ENCODE peak calls at places on chromosome X, in five cellular contexts. H is esophagus muscularis mucosa, X is right lobe of liver, P is PC-9, V is pancreas. O is an unnamed sample.
A peak's percentile ranks its signal among the peaks of the same experiment; 100 is the strongest.

GRCh38 chrX:67614414-67614813 is 70.6 kb downstream of the AR start:
- DNase-seq in H (no peak), X (no peak), P (no peak), V (no peak), O (peak; percentile 91)

GRCh38 chrX:85994787-85995186 is 52.6 kb downstream of the CHM start:
- DNase-seq in H (no peak), X (no peak), P (no peak), V (no peak), O (no peak)

GRCh38 chrX:106481341-106481740 is 130.4 kb upstream of the RADX start:
- DNase-seq in H (no peak), X (no peak), P (peak; percentile 20), V (peak; percentile 62), O (peak; percentile 65)

GRCh38 chrX:68999351-68999750 is 165.9 kb downstream of the PJA1 start:
- DNase-seq in H (peak; percentile 47), X (no peak), P (peak; percentile 78), V (no peak), O (peak; percentile 65)

GRCh38 chrX:1681439-1681838 is 66.6 kb downstream of the ASMT start:
- DNase-seq in H (no peak), X (no peak), P (no peak), V (no peak), O (no peak)

GRCh38 chrX:118475903-118476302 is 19.7 kb upstream of the DOCK11 start:
- DNase-seq in H (no peak), X (no peak), P (peak; percentile 61), V (no peak), O (no peak)

GRCh38 chrX:113315927-113316326 is 475.3 kb upstream of the AMOT start:
- DNase-seq in H (no peak), X (no peak), P (no peak), V (no peak), O (no peak)

GRCh38 chrX:134622056-134622812 is 36.0 kb downstream of the PLAC1 start:
- DNase-seq in H (no peak), X (no peak), P (no peak), V (no peak), O (peak; percentile 86)

GRCh38 chrX:110003167-110004156 is 548 bp downstream of the TMEM164 start:
- DNase-seq in H (no peak), X (peak; percentile 58), P (peak; percentile 25), V (peak; percentile 34), O (peak; percentile 24)

GRCh38 chrX:133910539-133910938 is 74.9 kb downstream of the GPC3 start:
- DNase-seq in H (no peak), X (no peak), P (no peak), V (no peak), O (no peak)

GRCh38 chrX:86421771-86422170 is 273.5 kb downstream of the DACH2 start:
- DNase-seq in H (no peak), X (no peak), P (no peak), V (no peak), O (no peak)

GRCh38 chrX:16138108-16138427 is 14.7 kb downstream of the GRPR start:
- DNase-seq in H (no peak), X (no peak), P (no peak), V (no peak), O (peak; percentile 23)

GRCh38 chrX:149648932-149649331 is 17.3 kb upstream of the TMEM185A start:
- DNase-seq in H (peak; percentile 78), X (no peak), P (no peak), V (no peak), O (no peak)

GRCh38 chrX:108000751-108001150 is 18.6 kb upstream of the TEX13B start:
- DNase-seq in H (no peak), X (no peak), P (peak; percentile 25), V (no peak), O (peak; percentile 11)

GRCh38 chrX:50579955-50580354 is 109.3 kb upstream of the DGKK start:
- DNase-seq in H (no peak), X (no peak), P (peak; percentile 7), V (peak; percentile 55), O (peak; percentile 67)

GRCh38 chrX:46465203-46465602 is 80.0 kb downstream of the ZNF674 start:
- DNase-seq in H (no peak), X (peak; percentile 63), P (no peak), V (no peak), O (no peak)

GRCh38 chrX:3743821-3744439 is 30.5 kb upstream of the PRKX start:
- DNase-seq in H (no peak), X (no peak), P (no peak), V (no peak), O (no peak)

GRCh38 chrX:24149346-24150050 is at the start of gene ZFX:
- DNase-seq in H (no peak), X (peak; percentile 88), P (peak; percentile 63), V (peak; percentile 80), O (peak; percentile 54)

GRCh38 chrX:68710870-68711576 is 63.6 kb downstream of the STARD8 start:
- DNase-seq in H (no peak), X (no peak), P (peak; percentile 52), V (peak; percentile 48), O (peak; percentile 59)

GRCh38 chrX:40871385-40872082 is 136.2 kb upstream of the MED14 start:
- DNase-seq in H (no peak), X (no peak), P (no peak), V (no peak), O (peak; percentile 42)

GRCh38 chrX:15781964-15782711 is 8.1 kb upstream of the ZRSR2 start:
- DNase-seq in H (no peak), X (no peak), P (no peak), V (no peak), O (no peak)

GRCh38 chrX:103658681-103659433 is 27.6 kb downstream of the MORF4L2 start:
- DNase-seq in H (no peak), X (no peak), P (no peak), V (no peak), O (no peak)

GRCh38 chrX:45621356-45622041 is 420.8 kb upstream of the DIPK2B start:
- DNase-seq in H (no peak), X (no peak), P (no peak), V (no peak), O (peak; percentile 84)

GRCh38 chrX:47093248-47093647 is 15.0 kb downstream of the RGN start:
- DNase-seq in H (no peak), X (no peak), P (no peak), V (no peak), O (peak; percentile 54)

GRCh38 chrX:37371578-37371981 is 22.4 kb downstream of the PRRG1 start:
- DNase-seq in H (no peak), X (no peak), P (no peak), V (no peak), O (no peak)

GRCh38 chrX:40174594-40175415 is 77.0 kb upstream of the BCOR start:
- DNase-seq in H (no peak), X (peak; percentile 65), P (peak; percentile 22), V (peak; percentile 60), O (peak; percentile 64)

GRCh38 chrX:146854281-146854680 is 39.7 kb upstream of the CXorf51A start:
- DNase-seq in H (no peak), X (no peak), P (no peak), V (no peak), O (no peak)

GRCh38 chrX:71315917-71316316 is 14.4 kb downstream of the ITGB1BP2 start:
- DNase-seq in H (no peak), X (no peak), P (no peak), V (no peak), O (peak; percentile 32)

GRCh38 chrX:110741213-110741796 is 54.3 kb downstream of the CHRDL1 start:
- DNase-seq in H (no peak), X (no peak), P (peak; percentile 11), V (no peak), O (peak; percentile 58)

GRCh38 chrX:13059676-13060499 is 15.5 kb upstream of the FAM9C start:
- DNase-seq in H (no peak), X (no peak), P (peak; percentile 43), V (peak; percentile 27), O (peak; percentile 49)

GRCh38 chrX:69232945-69233344 is 67.7 kb upstream of the PJA1 start:
- DNase-seq in H (no peak), X (no peak), P (no peak), V (no peak), O (no peak)

GRCh38 chrX:5559386-5559785 is 669.3 kb downstream of the NLGN4X start:
- DNase-seq in H (no peak), X (no peak), P (no peak), V (no peak), O (no peak)

GRCh38 chrX:30308263-30309138 is 689 bp downstream of the NR0B1 start:
- DNase-seq in H (no peak), X (no peak), P (peak; percentile 66), V (no peak), O (no peak)

GRCh38 chrX:69154051-69154450 is 11.2 kb downstream of the PJA1 start:
- DNase-seq in H (no peak), X (no peak), P (no peak), V (no peak), O (no peak)

GRCh38 chrX:53071604-53072417 is 10.4 kb upstream of the TSPYL2 start:
- DNase-seq in H (no peak), X (peak; percentile 72), P (peak; percentile 64), V (peak; percentile 79), O (peak; percentile 68)
- H3K4me3 ChIP-seq in H (peak overlapping the region; percentile 45), X (peak overlapping the region; percentile 17), P (peak overlapping the region; percentile 49), V (no peak overlapping the region), O (peak overlapping the region; percentile 25)

GRCh38 chrX:131187234-131187633 is 101.9 kb downstream of the IGSF1 start:
- DNase-seq in H (no peak), X (no peak), P (no peak), V (no peak), O (no peak)
- TF ChIP-seq CTCF in H (no peak), X (no peak), P (no peak), V (no peak), O (no peak)

GRCh38 chrX:151239748-151240147 is 63.4 kb downstream of the GPR50 start:
- DNase-seq in H (no peak), X (no peak), P (no peak), V (no peak), O (no peak)
- H3K4me3 ChIP-seq in H (no peak overlapping the region), X (no peak overlapping the region), P (no peak overlapping the region), V (no peak overlapping the region), O (no peak overlapping the region)

DNA sequence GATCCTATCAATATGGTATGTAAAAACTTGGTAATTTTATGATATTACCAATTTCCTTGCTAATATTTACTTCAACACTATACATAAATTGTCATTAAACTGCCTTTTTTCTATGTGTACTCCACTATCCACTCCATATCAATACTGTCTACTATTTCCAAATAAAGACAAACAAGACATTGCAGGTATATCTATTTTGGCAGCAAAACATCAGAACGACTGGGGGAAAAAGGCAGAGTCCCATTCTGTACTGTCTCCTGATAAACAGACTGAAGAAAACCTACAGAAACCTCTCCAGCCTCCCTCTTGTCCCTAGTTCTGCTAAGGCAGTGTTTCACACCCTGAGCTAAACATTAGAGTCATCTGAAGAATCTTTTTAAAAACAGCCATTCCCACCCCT is 96.6 kb downstream of the ATRX start:
- DNase-seq in H (no peak), X (no peak), P (no peak), V (no peak), O (no peak)
- TF ChIP-seq CTCF in H (no peak), X (no peak), P (no peak), V (no peak), O (no peak)

GRCh38 chrX:49276207-49276606 is 6.6 kb downstream of the PPP1R3F start:
- DNase-seq in H (no peak), X (no peak), P (no peak), V (no peak), O (no peak)

GRCh38 chrX:49272426-49272825 is 2.8 kb downstream of the PPP1R3F start:
- DNase-seq in H (no peak), X (no peak), P (no peak), V (no peak), O (no peak)

GRCh38 chrX:49270249-49270921 is 792 bp downstream of the PPP1R3F start:
- DNase-seq in H (no peak), X (peak; percentile 46), P (no peak), V (peak; percentile 22), O (peak; percentile 5)

GRCh38 chrX:49271341-49271740 is 1.7 kb downstream of the PPP1R3F start:
- DNase-seq in H (no peak), X (no peak), P (peak; percentile 2), V (peak; percentile 21), O (no peak)

GRCh38 chrX:49273181-49273727 is 3.7 kb downstream of the PPP1R3F start:
- DNase-seq in H (no peak), X (no peak), P (no peak), V (no peak), O (no peak)
- H3K4me3 ChIP-seq in H (no peak overlapping the region), X (no peak overlapping the region), P (no peak overlapping the region), V (no peak overlapping the region), O (no peak overlapping the region)

O was measured in cardiac fibroblast.